ENCODE peak calls at places on chromosomes 6 and 20, in six cellular contexts. W, U, M, V, Q and D are unnamed samples.

GRCh38 chr20:55415567-55416142 is 589.7 kb downstream of the CBLN4 start:
- DNase-seq in W (no peak), U (no peak), M (peak), V (no peak), Q (no peak), D (no peak)

GRCh38 chr6:41974281-41974825 is 32.7 kb upstream of the CCND3 start:
- DNase-seq in W (no peak), U (no peak), M (no peak), V (no peak), Q (no peak), D (no peak)

GRCh38 chr6:103105686-103106085 is 1712.2 kb downstream of the GRIK2 start:
- DNase-seq in W (no peak), U (no peak), M (no peak), V (no peak), Q (no peak), D (no peak)

GRCh38 chr6:54802775-54803631 is 43.6 kb upstream of the FAM83B start:
- DNase-seq in W (no peak), U (peak), M (no peak), V (no peak), Q (no peak), D (peak)

GRCh38 chr6:18155273-18155863 is at the start of gene KDM1B:
- DNase-seq in W (peak), U (peak), M (peak), V (peak), Q (peak), D (peak)

GRCh38 chr6:158536891-158537798 is 22.7 kb upstream of the TMEM181 start:
- DNase-seq in W (no peak), U (no peak), M (peak), V (peak), Q (no peak), D (peak)

GRCh38 chr6:36368921-36369880 is 18.3 kb downstream of the ETV7 start:
- DNase-seq in W (no peak), U (peak), M (no peak), V (no peak), Q (peak), D (peak)

GRCh38 chr20:57990396-57990987 is 238.0 kb downstream of the ANKRD60 start:
- DNase-seq in W (no peak), U (no peak), M (no peak), V (no peak), Q (no peak), D (no peak)

GRCh38 chr6:42761287-42762067 is 15.6 kb upstream of the TBCC start:
- DNase-seq in W (no peak), U (no peak), M (no peak), V (no peak), Q (no peak), D (no peak)

GRCh38 chr6:135236732-135237131 is 55.6 kb downstream of the MYB start:
- DNase-seq in W (no peak), U (no peak), M (no peak), V (no peak), Q (no peak), D (no peak)

GRCh38 chr6:79240509-79240908 is 6.0 kb upstream of the HMGN3 start:
- DNase-seq in W (no peak), U (no peak), M (no peak), V (no peak), Q (peak), D (no peak)

GRCh38 chr6:17985934-17986655 is 1.3 kb downstream of the KIF13A start:
- DNase-seq in W (no peak), U (no peak), M (no peak), V (no peak), Q (no peak), D (no peak)

GRCh38 chr6:113668712-113669408 is 188.3 kb upstream of the MARCKS start:
- DNase-seq in W (no peak), U (no peak), M (no peak), V (no peak), Q (no peak), D (no peak)

GRCh38 chr6:133431031-133431430 is 189.9 kb downstream of the EYA4 start:
- DNase-seq in W (no peak), U (no peak), M (no peak), V (no peak), Q (no peak), D (no peak)

GRCh38 chr6:42038811-42039408 is 11.4 kb upstream of the TAF8 start:
- DNase-seq in W (no peak), U (peak), M (no peak), V (no peak), Q (no peak), D (peak)

GRCh38 chr20:10432079-10432478 is 1.9 kb downstream of the MKKS start:
- DNase-seq in W (no peak), U (no peak), M (no peak), V (no peak), Q (no peak), D (no peak)

DNA sequence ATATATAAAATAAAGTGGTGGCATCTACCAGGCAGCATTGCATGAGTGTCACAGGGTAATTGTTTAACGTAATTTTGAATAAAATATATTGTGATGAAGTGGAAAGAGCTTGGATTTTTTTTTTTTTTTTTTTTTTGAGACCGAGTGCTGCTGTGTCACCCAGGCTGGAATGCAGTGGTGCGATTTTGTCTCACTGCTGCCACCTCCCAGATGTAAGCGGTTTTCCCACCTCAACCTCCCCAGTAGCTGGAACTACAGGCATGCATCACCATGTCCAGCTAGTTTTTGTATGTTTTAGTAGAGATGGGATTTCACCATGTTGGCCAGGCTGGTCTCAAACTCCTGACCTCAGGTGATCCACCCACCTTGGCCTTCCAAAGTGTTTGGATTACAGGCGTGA is 81.1 kb upstream of the SMIM8 start:
- DNase-seq in W (no peak), U (no peak), M (no peak), V (peak), Q (no peak), D (no peak)
- H4K91ac ChIP-seq in W (no peak), U (no peak), M (no peak), V (no peak), Q (no peak), D (no peak)

GRCh38 chr6:33430334-33430733 is 10.5 kb downstream of the SYNGAP1 start:
- DNase-seq in W (no peak), U (no peak), M (no peak), V (no peak), Q (no peak), D (peak)
- H2AFZ ChIP-seq in W (no peak), U (no peak), M (no peak), V (no peak), Q (no peak), D (no peak)

GRCh38 chr6:45474376-45474775 is 96.6 kb upstream of the SUPT3H start:
- DNase-seq in W (no peak), U (peak), M (no peak), V (no peak), Q (no peak), D (peak)

GRCh38 chr6:45477785-45478184 is 100.1 kb upstream of the SUPT3H start:
- DNase-seq in W (no peak), U (no peak), M (no peak), V (no peak), Q (peak), D (no peak)

GRCh38 chr6:45477278-45477677 is 99.5 kb upstream of the SUPT3H start:
- DNase-seq in W (no peak), U (no peak), M (no peak), V (no peak), Q (no peak), D (no peak)

GRCh38 chr6:45478235-45478634 is 100.5 kb upstream of the SUPT3H start:
- DNase-seq in W (no peak), U (peak), M (no peak), V (no peak), Q (no peak), D (peak)

DNA sequence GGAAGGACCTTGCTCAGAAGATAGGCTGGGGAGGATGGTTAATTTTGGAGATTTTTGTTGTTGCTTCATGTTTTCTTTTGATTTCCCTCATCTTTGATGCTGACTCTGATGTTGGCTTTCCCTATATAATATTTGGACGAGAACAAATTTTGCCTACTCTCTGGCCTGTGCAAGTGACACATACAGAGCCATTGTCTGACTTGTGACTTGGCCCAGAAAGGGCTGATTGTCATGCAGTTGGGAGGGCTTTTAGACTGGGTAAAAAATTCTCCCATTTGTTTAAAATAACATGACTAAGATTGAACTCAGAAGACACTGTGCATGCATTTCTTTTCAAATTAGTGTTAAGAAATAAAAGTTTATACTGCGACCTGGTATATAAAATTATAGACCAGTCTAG is 98.6 kb upstream of the SUPT3H start:
- DNase-seq in W (no peak), U (no peak), M (no peak), V (no peak), Q (no peak), D (no peak)
- H4K91ac ChIP-seq in W (no peak), U (no peak), M (no peak), V (no peak), Q (no peak), D (no peak)

DNA sequence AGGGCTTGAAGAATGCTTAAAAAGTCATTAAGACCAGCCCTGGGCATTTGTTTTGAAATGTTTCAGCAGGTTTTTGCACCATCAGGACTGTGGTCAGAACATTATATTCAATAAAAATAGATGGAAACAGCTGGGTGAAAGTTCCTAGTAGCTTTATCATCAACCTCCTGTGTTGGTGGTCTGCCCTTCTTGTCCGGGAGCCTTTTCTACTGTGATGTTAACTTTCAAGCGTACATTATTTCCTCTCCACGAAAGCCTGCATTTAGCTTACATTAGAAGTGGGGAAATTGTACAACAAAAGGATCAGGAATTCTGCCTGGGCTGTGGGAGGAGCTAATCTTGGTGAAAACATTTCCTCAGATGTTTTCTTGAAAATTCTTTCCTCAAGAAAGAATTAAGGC is 71.1 kb downstream of the LAMA4 start:
- DNase-seq in W (no peak), U (peak), M (no peak), V (no peak), Q (peak), D (peak)
- H2AFZ ChIP-seq in W (no peak), U (peak), M (peak), V (no peak), Q (no peak), D (no peak)

DNA sequence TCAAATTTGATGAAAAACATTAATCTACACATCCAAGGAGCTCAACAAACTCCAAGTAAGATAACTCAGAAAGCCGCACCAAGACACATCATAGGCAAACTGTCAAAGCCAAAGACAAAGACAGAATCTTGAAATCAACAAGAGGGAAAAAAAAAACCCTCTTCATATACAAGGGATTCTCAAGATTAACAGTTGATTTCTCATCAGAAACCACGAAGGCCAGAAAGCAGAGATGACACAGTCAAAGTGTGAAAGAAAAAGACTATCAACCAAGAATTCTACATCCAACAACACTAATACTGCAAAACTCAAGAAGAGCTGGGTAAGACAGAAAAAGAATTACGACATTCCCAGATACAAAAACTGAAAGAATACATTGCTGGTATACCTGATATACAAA is 73.8 kb downstream of the CDK19 start:
- DNase-seq in W (no peak), U (no peak), M (no peak), V (no peak), Q (no peak), D (no peak)
- H4K91ac ChIP-seq in W (no peak), U (no peak), M (no peak), V (no peak), Q (no peak), D (no peak)

DNA sequence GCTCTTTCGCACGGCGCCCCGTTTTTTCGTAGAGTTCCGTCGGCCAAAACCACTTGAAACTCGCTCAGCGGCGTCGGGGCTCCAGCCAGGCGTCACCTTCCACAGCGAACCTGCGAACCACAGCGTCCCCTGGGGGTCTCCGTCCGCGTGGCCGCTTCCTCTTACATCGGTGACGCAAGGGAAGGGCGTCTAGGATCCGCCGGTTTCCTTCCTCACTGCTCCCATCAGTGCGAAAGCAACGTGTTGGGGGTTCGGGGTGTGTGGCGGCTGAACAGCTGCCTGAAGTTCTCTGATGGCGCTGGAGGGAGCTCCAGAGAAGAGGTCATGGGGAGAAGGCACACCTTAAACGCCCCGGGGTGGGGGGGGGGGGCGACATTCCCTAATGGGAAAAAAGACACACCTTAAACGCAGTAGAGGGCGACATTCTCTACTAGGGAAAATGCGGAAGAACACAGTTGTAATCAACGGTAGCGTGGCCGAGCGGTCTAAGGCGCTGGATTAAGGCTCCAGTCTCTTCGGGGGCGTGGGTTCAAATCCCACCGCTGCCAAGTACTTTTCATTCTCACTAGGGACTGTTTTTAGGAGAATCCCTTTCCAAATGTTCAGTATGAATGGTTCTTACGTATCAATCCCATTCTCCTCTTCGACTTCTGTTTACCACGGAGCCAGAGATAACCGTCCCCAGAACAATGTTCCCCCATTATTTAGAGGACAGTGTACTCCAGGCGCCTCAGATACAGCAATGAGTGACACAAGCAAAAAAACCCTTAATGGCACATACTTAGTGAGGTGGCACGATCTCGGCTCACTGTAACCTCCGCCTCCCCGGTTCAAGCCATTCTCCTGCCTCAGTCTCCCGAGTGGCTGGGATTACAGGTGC is 16.3 kb downstream of the ZNF311 start:
- DNase-seq in W (peak), U (peak), M (peak), V (peak), Q (peak), D (peak)
- H2AFZ ChIP-seq in W (no peak), U (peak), M (peak), V (peak), Q (no peak), D (peak)

DNA sequence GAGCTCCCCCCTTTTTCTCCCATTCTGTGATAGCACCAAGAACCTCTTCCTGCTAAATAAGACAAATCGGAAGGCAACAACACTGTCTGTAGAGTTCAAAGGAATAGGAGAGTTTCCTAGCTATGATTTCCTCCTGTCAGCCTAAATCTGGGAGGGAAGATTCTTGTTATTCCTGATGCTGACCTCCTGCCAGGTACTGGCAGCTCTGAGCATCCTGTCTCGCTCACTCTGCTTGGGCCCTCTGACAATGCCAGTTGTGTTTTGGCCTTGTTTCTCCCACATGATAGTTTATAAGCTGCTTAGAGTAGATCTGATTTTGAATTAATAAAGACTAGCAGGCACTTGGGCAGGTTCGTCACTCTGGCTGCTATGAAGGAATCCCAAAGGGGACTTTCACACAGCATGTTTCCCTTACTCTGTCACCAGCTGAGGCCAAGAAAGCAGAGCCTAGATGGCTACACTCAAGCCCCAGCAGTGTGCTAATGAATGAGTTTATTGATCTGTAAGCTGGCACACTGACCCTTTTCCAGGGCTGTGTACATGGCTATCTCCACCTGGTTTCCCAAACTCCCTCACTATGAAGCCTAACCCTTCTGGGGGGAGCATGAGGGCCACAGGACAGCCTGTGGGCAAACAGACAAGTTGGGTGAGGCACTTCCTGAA is 52.3 kb downstream of the UQCC1 start:
- DNase-seq in W (no peak), U (no peak), M (no peak), V (no peak), Q (no peak), D (no peak)
- H4K91ac ChIP-seq in W (no peak), U (no peak), M (no peak), V (no peak), Q (no peak), D (no peak)